ENCODE peak calls at places on chromosome 14, in five cellular contexts. One of them, this sample, is unnamed. For H3K4me1, the result is how much of the 10 kb centered on the place peaks cover.

GRCh38 chr14:61547186-61548121 is 147.9 kb upstream of the HIF1A start:
- DNase-seq in A549: peak
- DNase-seq in pancreas: no peak
- DNase-seq in osteoblast: peak
- DNase-seq in colonic mucosa: no peak
- DNase-seq in this sample: no peak

GRCh38 chr14:100605706-100606686 is 18.8 kb upstream of the BEGAIN start:
- DNase-seq in A549: no peak
- DNase-seq in pancreas: no peak
- DNase-seq in osteoblast: peak
- DNase-seq in colonic mucosa: no peak
- DNase-seq in this sample: no peak

GRCh38 chr14:30974628-30975027 is 50.8 kb upstream of the AP4S1 start:
- DNase-seq in A549: peak
- DNase-seq in pancreas: no peak
- DNase-seq in osteoblast: no peak
- DNase-seq in colonic mucosa: no peak
- DNase-seq in this sample: no peak

GRCh38 chr14:86015916-86016315 is 486.0 kb downstream of the FLRT2 start:
- DNase-seq in A549: no peak
- DNase-seq in pancreas: no peak
- DNase-seq in osteoblast: no peak
- DNase-seq in colonic mucosa: no peak
- DNase-seq in this sample: no peak

GRCh38 chr14:23085458-23085857 is 9.5 kb downstream of the ACIN1 start:
- DNase-seq in A549: no peak
- DNase-seq in pancreas: no peak
- DNase-seq in osteoblast: no peak
- DNase-seq in colonic mucosa: no peak
- DNase-seq in this sample: no peak

GRCh38 chr14:88245321-88245720 is 77.7 kb downstream of the KCNK10 start:
- DNase-seq in A549: no peak
- DNase-seq in pancreas: no peak
- DNase-seq in osteoblast: peak
- DNase-seq in colonic mucosa: no peak
- DNase-seq in this sample: peak

GRCh38 chr14:95348395-95349080 is 28.8 kb upstream of the CLMN start:
- DNase-seq in A549: no peak
- DNase-seq in pancreas: no peak
- DNase-seq in osteoblast: no peak
- DNase-seq in colonic mucosa: no peak
- DNase-seq in this sample: peak

GRCh38 chr14:25103261-25103660 is 53.3 kb upstream of the STXBP6 start:
- DNase-seq in A549: no peak
- DNase-seq in pancreas: no peak
- DNase-seq in osteoblast: no peak
- DNase-seq in colonic mucosa: no peak
- DNase-seq in this sample: no peak

GRCh38 chr14:66508846-66509621 is 1.1 kb downstream of the GPHN start:
- DNase-seq in A549: peak
- DNase-seq in pancreas: peak
- DNase-seq in osteoblast: peak
- DNase-seq in colonic mucosa: peak
- DNase-seq in this sample: peak

GRCh38 chr14:94388027-94388895 is at the start of gene SERPINA1:
- DNase-seq in A549: no peak
- DNase-seq in pancreas: peak
- DNase-seq in osteoblast: no peak
- DNase-seq in colonic mucosa: no peak
- DNase-seq in this sample: no peak

GRCh38 chr14:33016611-33017010 is 77.9 kb downstream of the NPAS3 start:
- DNase-seq in A549: no peak
- DNase-seq in pancreas: no peak
- DNase-seq in osteoblast: no peak
- DNase-seq in colonic mucosa: no peak
- DNase-seq in this sample: no peak

GRCh38 chr14:102545461-102546265 is 36.1 kb upstream of the ANKRD9 start:
- DNase-seq in A549: no peak
- DNase-seq in pancreas: no peak
- DNase-seq in osteoblast: peak
- DNase-seq in colonic mucosa: no peak
- DNase-seq in this sample: peak

GRCh38 chr14:22648506-22648905 is 4.4 kb upstream of the OR6J1 start:
- DNase-seq in A549: no peak
- DNase-seq in pancreas: no peak
- DNase-seq in osteoblast: peak
- DNase-seq in colonic mucosa: no peak
- DNase-seq in this sample: no peak

GRCh38 chr14:90788031-90788430 is 28.2 kb downstream of the TTC7B start:
- DNase-seq in A549: no peak
- DNase-seq in pancreas: no peak
- DNase-seq in osteoblast: no peak
- DNase-seq in colonic mucosa: no peak
- DNase-seq in this sample: no peak

GRCh38 chr14:28294834-28295440 is 471.6 kb upstream of the FOXG1 start:
- DNase-seq in A549: peak
- DNase-seq in pancreas: no peak
- DNase-seq in osteoblast: no peak
- DNase-seq in colonic mucosa: no peak
- DNase-seq in this sample: peak

GRCh38 chr14:33634631-33635030 is 316.2 kb downstream of the EGLN3 start:
- DNase-seq in A549: no peak
- DNase-seq in pancreas: no peak
- DNase-seq in osteoblast: no peak
- DNase-seq in colonic mucosa: no peak
- DNase-seq in this sample: no peak

GRCh38 chr14:68501621-68502052 is 291.2 kb downstream of the ZFP36L1 start:
- DNase-seq in A549: no peak
- DNase-seq in pancreas: peak
- DNase-seq in osteoblast: no peak
- DNase-seq in colonic mucosa: no peak
- DNase-seq in this sample: no peak

GRCh38 chr14:68502196-68502595 is 290.7 kb downstream of the ZFP36L1 start:
- DNase-seq in A549: no peak
- DNase-seq in pancreas: no peak
- DNase-seq in osteoblast: no peak
- DNase-seq in colonic mucosa: no peak
- DNase-seq in this sample: no peak

GRCh38 chr14:68497016-68497415 is 295.9 kb downstream of the ZFP36L1 start:
- DNase-seq in A549: no peak
- DNase-seq in pancreas: no peak
- DNase-seq in osteoblast: peak
- DNase-seq in colonic mucosa: no peak
- DNase-seq in this sample: no peak

GRCh38 chr14:68501171-68501570 is 291.7 kb downstream of the ZFP36L1 start:
- DNase-seq in A549: no peak
- DNase-seq in pancreas: no peak
- DNase-seq in osteoblast: no peak
- DNase-seq in colonic mucosa: no peak
- DNase-seq in this sample: no peak

GRCh38 chr14:68499451-68499850 is 293.4 kb downstream of the ZFP36L1 start:
- DNase-seq in A549: no peak
- DNase-seq in pancreas: no peak
- DNase-seq in osteoblast: no peak
- DNase-seq in colonic mucosa: no peak
- DNase-seq in this sample: no peak
- H3K4me1 ChIP-seq in A549: under half
- H3K4me1 ChIP-seq in pancreas: under half
- H3K4me1 ChIP-seq in osteoblast: under half
- H3K4me1 ChIP-seq in colonic mucosa: under half
- H3K4me1 ChIP-seq in this sample: under half

GRCh38 chr14:35124127-35124526 is 1.8 kb downstream of the PRORP start:
- DNase-seq in A549: no peak
- DNase-seq in pancreas: no peak
- DNase-seq in osteoblast: no peak
- DNase-seq in colonic mucosa: no peak
- DNase-seq in this sample: no peak
- H3K4me3 ChIP-seq in A549: no peak
- H3K4me3 ChIP-seq in pancreas: no peak
- H3K4me3 ChIP-seq in osteoblast: no peak
- H3K4me3 ChIP-seq in colonic mucosa: no peak
- H3K4me3 ChIP-seq in this sample: no peak

GRCh38 chr14:99246536-99247083 is 25.4 kb downstream of the BCL11B start:
- DNase-seq in A549: no peak
- DNase-seq in pancreas: no peak
- DNase-seq in osteoblast: no peak
- DNase-seq in colonic mucosa: no peak
- DNase-seq in this sample: peak
- H3K4me1 ChIP-seq in A549: under half
- H3K4me1 ChIP-seq in pancreas: under half
- H3K4me1 ChIP-seq in osteoblast: under half
- H3K4me1 ChIP-seq in colonic mucosa: under half
- H3K4me1 ChIP-seq in this sample: half or more

GRCh38 chr14:52244328-52244727 is 23.2 kb upstream of the PTGDR start:
- DNase-seq in A549: no peak
- DNase-seq in pancreas: no peak
- DNase-seq in osteoblast: no peak
- DNase-seq in colonic mucosa: no peak
- DNase-seq in this sample: no peak

GRCh38 chr14:52244997-52245396 is 22.5 kb upstream of the PTGDR start:
- DNase-seq in A549: no peak
- DNase-seq in pancreas: no peak
- DNase-seq in osteoblast: peak
- DNase-seq in colonic mucosa: no peak
- DNase-seq in this sample: no peak

GRCh38 chr14:52241102-52241793 is 26.2 kb upstream of the PTGDR start:
- DNase-seq in A549: no peak
- DNase-seq in pancreas: no peak
- DNase-seq in osteoblast: peak
- DNase-seq in colonic mucosa: no peak
- DNase-seq in this sample: no peak

GRCh38 chr14:52238682-52239081 is 28.8 kb upstream of the PTGDR start:
- DNase-seq in A549: no peak
- DNase-seq in pancreas: no peak
- DNase-seq in osteoblast: no peak
- DNase-seq in colonic mucosa: no peak
- DNase-seq in this sample: no peak

GRCh38 chr14:52240623-52241022 is 26.9 kb upstream of the PTGDR start:
- DNase-seq in A549: no peak
- DNase-seq in pancreas: no peak
- DNase-seq in osteoblast: peak
- DNase-seq in colonic mucosa: no peak
- DNase-seq in this sample: no peak
- H3K4me3 ChIP-seq in A549: no peak
- H3K4me3 ChIP-seq in pancreas: no peak
- H3K4me3 ChIP-seq in osteoblast: peak
- H3K4me3 ChIP-seq in colonic mucosa: no peak
- H3K4me3 ChIP-seq in this sample: no peak

GRCh38 chr14:35404496-35405303 is at the start of gene NFKBIA:
- DNase-seq in A549: peak
- DNase-seq in pancreas: peak
- DNase-seq in osteoblast: peak
- DNase-seq in colonic mucosa: peak
- DNase-seq in this sample: peak
- H3K4me1 ChIP-seq in A549: half or more
- H3K4me1 ChIP-seq in pancreas: under half
- H3K4me1 ChIP-seq in osteoblast: under half
- H3K4me1 ChIP-seq in colonic mucosa: under half
- H3K4me1 ChIP-seq in this sample: under half

GRCh38 chr14:89616425-89617141 is 199.6 kb upstream of the FOXN3 start:
- DNase-seq in A549: no peak
- DNase-seq in pancreas: no peak
- DNase-seq in osteoblast: peak
- DNase-seq in colonic mucosa: peak
- DNase-seq in this sample: peak
- H3K4me3 ChIP-seq in A549: no peak
- H3K4me3 ChIP-seq in pancreas: peak
- H3K4me3 ChIP-seq in osteoblast: peak
- H3K4me3 ChIP-seq in colonic mucosa: no peak
- H3K4me3 ChIP-seq in this sample: peak

GRCh38 chr14:42510071-42510470 is 903.4 kb downstream of the LRFN5 start:
- DNase-seq in A549: no peak
- DNase-seq in pancreas: no peak
- DNase-seq in osteoblast: no peak
- DNase-seq in colonic mucosa: no peak
- DNase-seq in this sample: no peak

GRCh38 chr14:42499137-42499536 is 892.5 kb downstream of the LRFN5 start:
- DNase-seq in A549: no peak
- DNase-seq in pancreas: no peak
- DNase-seq in osteoblast: no peak
- DNase-seq in colonic mucosa: no peak
- DNase-seq in this sample: no peak

GRCh38 chr14:42508209-42508946 is 901.7 kb downstream of the LRFN5 start:
- DNase-seq in A549: no peak
- DNase-seq in pancreas: no peak
- DNase-seq in osteoblast: no peak
- DNase-seq in colonic mucosa: no peak
- DNase-seq in this sample: peak

DNA sequence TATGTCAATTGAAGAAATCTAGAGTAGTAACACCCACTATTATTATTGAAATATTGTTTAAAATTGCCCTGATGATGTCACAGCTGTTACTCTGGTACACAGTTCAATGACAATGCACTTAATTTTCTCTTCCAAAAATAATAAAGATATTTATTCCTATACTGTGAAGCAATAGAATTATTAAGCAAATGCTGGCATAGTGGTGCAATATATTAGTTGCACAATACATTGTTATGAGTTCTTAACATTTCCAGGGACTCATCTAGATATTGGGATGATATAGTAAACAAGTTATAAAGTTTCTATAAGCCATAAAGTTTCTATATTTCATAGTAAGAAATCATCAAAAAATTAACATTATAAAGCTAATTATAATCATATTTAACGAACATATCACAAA is 897.8 kb downstream of the LRFN5 start:
- DNase-seq in A549: no peak
- DNase-seq in pancreas: no peak
- DNase-seq in osteoblast: no peak
- DNase-seq in colonic mucosa: no peak
- DNase-seq in this sample: no peak
- H3K4me1 ChIP-seq in A549: under half
- H3K4me1 ChIP-seq in pancreas: under half
- H3K4me1 ChIP-seq in osteoblast: under half
- H3K4me1 ChIP-seq in colonic mucosa: under half
- H3K4me1 ChIP-seq in this sample: under half

DNA sequence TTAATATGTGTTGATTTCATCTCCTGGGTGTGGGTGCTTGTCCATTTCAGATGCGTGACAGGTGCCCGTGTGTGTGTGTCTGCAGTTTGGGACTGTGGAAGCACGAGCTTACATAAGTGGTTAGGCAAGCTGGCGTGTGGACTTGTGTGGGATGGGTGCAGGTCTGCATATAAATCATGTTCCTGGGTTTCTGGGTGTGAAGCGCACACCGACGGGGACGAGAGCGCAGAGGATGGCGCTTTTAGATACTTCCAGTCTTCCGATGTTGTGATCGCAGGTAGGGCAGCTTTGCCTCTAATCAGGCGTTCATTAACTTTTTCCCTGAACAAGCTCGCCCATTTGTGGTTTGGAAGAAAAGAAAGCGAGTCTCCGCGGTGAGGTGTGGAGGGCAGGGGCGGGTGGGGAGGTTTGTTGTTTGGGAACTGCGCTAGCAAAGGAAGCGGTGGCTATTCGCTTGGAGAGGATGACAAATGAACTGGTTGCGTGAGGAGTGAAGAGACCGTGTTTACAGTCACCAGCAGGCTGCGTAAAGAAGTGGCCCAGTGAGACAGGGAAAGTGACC is 878 bp downstream of the RGS6 start:
- DNase-seq in A549: no peak
- DNase-seq in pancreas: no peak
- DNase-seq in osteoblast: no peak
- DNase-seq in colonic mucosa: no peak
- DNase-seq in this sample: peak
- H3K4me3 ChIP-seq in A549: no peak
- H3K4me3 ChIP-seq in pancreas: no peak
- H3K4me3 ChIP-seq in osteoblast: no peak
- H3K4me3 ChIP-seq in colonic mucosa: no peak
- H3K4me3 ChIP-seq in this sample: peak

GRCh38 chr14:93102141-93102540 is 13.6 kb downstream of the ITPK1 start:
- DNase-seq in A549: no peak
- DNase-seq in pancreas: no peak
- DNase-seq in osteoblast: no peak
- DNase-seq in colonic mucosa: peak
- DNase-seq in this sample: no peak
- H3K4me1 ChIP-seq in A549: under half
- H3K4me1 ChIP-seq in pancreas: under half
- H3K4me1 ChIP-seq in osteoblast: under half
- H3K4me1 ChIP-seq in colonic mucosa: under half
- H3K4me1 ChIP-seq in this sample: under half